ENCODE peak calls at places on chromosomes 12 and 14, in eight cellular contexts. L is WERI-Rb-1; T is stimulated activated CD4-positive, alpha-beta T cell treated with anti-CD3 and anti-CD28 coated beads, Interleukin-12 subunit alpha, Interleukin-12 subunit beta, amount 100 ng/mL, for 4 hours; R is EH; B is heart left ventricle; C is lower leg skin; Q is endothelial cell; I is effector memory CD4-positive, alpha-beta T cell. S is an unnamed sample.

GRCh38 chr12:88986056-88986455 is 366.2 kb downstream of the DUSP6 start:
- DNase-seq in B (no peak), T (no peak), C (no peak), I (no peak), R (no peak), L (no peak), Q (no peak), S (no peak)

GRCh38 chr12:6540181-6540877 is 6.0 kb downstream of the GAPDH start:
- DNase-seq in L (no peak), R (peak), B (peak), C (peak), I (peak), Q (peak), T (peak), S (peak)

GRCh38 chr12:116659771-116660481 is 77.9 kb downstream of the SPRING1 start:
- DNase-seq in R (peak), Q (no peak), T (no peak), B (no peak), C (no peak), L (no peak), I (no peak), S (no peak)

GRCh38 chr12:115421350-115421749 is 737.4 kb upstream of the TBX3 start:
- DNase-seq in B (no peak), Q (no peak), T (no peak), L (no peak), R (no peak), I (no peak), C (no peak), S (no peak)

GRCh38 chr12:109795023-109795422 is 38.2 kb downstream of the TRPV4 start:
- DNase-seq in Q (no peak), B (no peak), I (no peak), R (peak), T (no peak), L (no peak), C (no peak), S (no peak)

GRCh38 chr12:111842556-111843396 is 748 bp downstream of the MAPKAPK5 start:
- DNase-seq in T (no peak), B (no peak), R (peak), I (no peak), C (no peak), L (no peak), Q (peak), S (no peak)

GRCh38 chr12:108299980-108300696 is 39.0 kb downstream of the CMKLR1 start:
- DNase-seq in I (no peak), L (no peak), R (no peak), C (no peak), T (no peak), B (no peak), Q (no peak), S (no peak)

GRCh38 chr14:92747701-92748258 is 647 bp downstream of the LGMN start:
- DNase-seq in Q (no peak), I (no peak), R (peak), B (no peak), T (no peak), C (no peak), L (no peak), S (no peak)

S was measured in uterus.